ENCODE peak calls at places on chromosome 5, in seven cellular contexts. N is foreskin fibroblast, I is activated T-helper 1 cell treated with Interleukin-2 at 50 U/mL for 16 hours, A is frontal cortex, S is A172, J is lower leg skin, X is pulmonary artery endothelial cell. V is an unnamed sample.

GRCh38 chr5:32942225-32942989 is 231.3 kb downstream of the NPR3 start:
- DNase-seq in S (peak), A (no peak), N (peak), J (no peak), X (no peak), I (no peak), V (no peak)

GRCh38 chr5:59547731-59548130 is 345.8 kb downstream of the PDE4D start:
- DNase-seq in S (no peak), X (no peak), I (no peak), N (peak), J (no peak), A (no peak), V (no peak)

GRCh38 chr5:126054593-126055347 is 368.4 kb upstream of the GRAMD2B start:
- DNase-seq in X (no peak), J (no peak), S (no peak), I (no peak), N (no peak), A (no peak), V (no peak)

GRCh38 chr5:40676643-40677333 is 2.9 kb upstream of the PTGER4 start:
- DNase-seq in X (peak), J (no peak), N (peak), S (peak), I (no peak), A (no peak), V (no peak)

GRCh38 chr5:158431369-158432029 is 572.6 kb upstream of the CLINT1 start:
- DNase-seq in S (no peak), N (peak), J (peak), X (no peak), I (no peak), A (no peak), V (no peak)

GRCh38 chr5:152689275-152689711 is 284.2 kb upstream of the NMUR2 start:
- DNase-seq in J (no peak), X (no peak), N (no peak), I (no peak), A (no peak), S (no peak), V (no peak)

GRCh38 chr5:78065663-78066062 is 228.8 kb downstream of the AP3B1 start:
- DNase-seq in J (no peak), N (no peak), I (no peak), A (no peak), X (no peak), S (no peak), V (no peak)

GRCh38 chr5:54063817-54064216 is 246.6 kb downstream of the ARL15 start:
- DNase-seq in N (peak), I (no peak), S (peak), X (no peak), J (no peak), A (no peak), V (no peak)

GRCh38 chr5:122501087-122501435 is 189.0 kb downstream of the SNCAIP start:
- DNase-seq in S (no peak), I (no peak), A (no peak), N (peak), X (no peak), J (no peak), V (no peak)

GRCh38 chr5:65338606-65339151 is 143.0 kb downstream of the ADAMTS6 start:
- DNase-seq in J (no peak), N (peak), I (no peak), X (no peak), S (no peak), A (no peak), V (no peak)

GRCh38 chr5:133925866-133926488 is 42.4 kb downstream of the C5orf15 start:
- DNase-seq in S (no peak), X (no peak), I (no peak), N (no peak), J (no peak), A (no peak), V (no peak)

GRCh38 chr5:66864240-66864884 is 268.2 kb downstream of the MAST4 start:
- DNase-seq in S (peak), X (peak), A (no peak), J (no peak), I (no peak), N (peak), V (no peak)

GRCh38 chr5:104951829-104952228 is 1389.2 kb upstream of the NUDT12 start:
- DNase-seq in A (no peak), I (no peak), J (no peak), N (no peak), X (no peak), S (no peak), V (no peak)

GRCh38 chr5:50763356-50763755 is 96.9 kb downstream of the PARP8 start:
- DNase-seq in A (no peak), N (no peak), X (no peak), S (no peak), J (no peak), I (no peak), V (no peak)

GRCh38 chr5:135565691-135566421 is 12.9 kb downstream of the CXCL14 start:
- DNase-seq in N (peak), J (peak), S (peak), I (peak), A (no peak), X (peak), V (peak)

GRCh38 chr5:139140631-139141071 is 57.5 kb downstream of the SIL1 start:
- DNase-seq in S (no peak), I (no peak), J (no peak), A (no peak), N (peak), X (no peak), V (no peak)

GRCh38 chr5:61245936-61246335 is 83.7 kb upstream of the SMIM15 start:
- DNase-seq in J (no peak), A (no peak), X (no peak), N (no peak), I (no peak), S (peak), V (no peak)

GRCh38 chr5:1723957-1724821 is 75.4 kb downstream of the MRPL36 start:
- DNase-seq in S (no peak), X (no peak), I (no peak), A (no peak), J (peak), N (no peak), V (no peak)

GRCh38 chr5:51380603-51381207 is 2.5 kb upstream of the ISL1 start:
- DNase-seq in A (no peak), J (no peak), S (no peak), I (no peak), X (no peak), N (peak), V (no peak)

GRCh38 chr5:6704361-6704851 is 8.8 kb upstream of the TENT4A start:
- DNase-seq in N (peak), J (no peak), A (no peak), I (no peak), X (no peak), S (peak), V (no peak)

GRCh38 chr5:57653636-57654290 is 171.2 kb upstream of the ACTBL2 start:
- DNase-seq in N (no peak), J (no peak), S (peak), I (no peak), A (peak), X (no peak), V (no peak)

GRCh38 chr5:90161399-90161798 is 248.2 kb downstream of the CETN3 start:
- DNase-seq in J (peak), I (no peak), S (peak), A (no peak), N (peak), X (peak), V (peak)

GRCh38 chr5:75340714-75341478 is 3.9 kb downstream of the HMGCR start:
- DNase-seq in N (peak), X (no peak), A (no peak), S (no peak), I (no peak), J (no peak), V (no peak)

GRCh38 chr5:95591490-95591901 is 28.4 kb upstream of the GPR150 start:
- DNase-seq in N (peak), A (no peak), S (peak), X (peak), J (no peak), I (no peak), V (no peak)

GRCh38 chr5:11890777-11891176 is 13.5 kb downstream of the CTNND2 start:
- DNase-seq in S (no peak), I (no peak), J (no peak), X (no peak), A (no peak), N (no peak), V (no peak)

GRCh38 chr5:52787600-52788504 is at the start of the genes ITGA1 and PELO:
- DNase-seq in S (peak), A (peak), I (peak), X (no peak), N (peak), J (peak), V (peak)

GRCh38 chr5:32812399-32812798 is 101.3 kb downstream of the NPR3 start:
- DNase-seq in J (no peak), S (no peak), N (no peak), I (no peak), X (no peak), A (no peak), V (no peak)

GRCh38 chr5:55603947-55604346 is 69.2 kb upstream of the PLPP1 start:
- DNase-seq in I (no peak), A (no peak), J (no peak), S (peak), N (peak), X (no peak), V (no peak)

GRCh38 chr5:55480781-55481180 is 54.0 kb downstream of the PLPP1 start:
- DNase-seq in J (no peak), A (no peak), N (peak), X (no peak), S (no peak), I (no peak), V (no peak)

GRCh38 chr5:176803943-176804498 is 6.3 kb upstream of the UNC5A start:
- DNase-seq in A (no peak), I (no peak), J (no peak), N (peak), S (no peak), X (no peak), V (no peak)

GRCh38 chr5:131990716-131991115 is 20.7 kb downstream of the ACSL6 start:
- DNase-seq in A (no peak), S (no peak), N (no peak), I (no peak), J (no peak), X (no peak), V (no peak)

V was measured in neural crest cell.